ENCODE peak calls at places on chromosomes 16 and 17, in seven cellular contexts. U is GM12878, O is cardiac muscle cell, Q is ovary, E is testis, J is heart right ventricle, Z is epithelial cell of prostate. S is an unnamed sample.

GRCh38 chr17:42647778-42648177 is 11.3 kb upstream of the TUBG2 start:
- DNase-seq in U (peak; percentile 46), O (no peak), Q (no peak), E (no peak), J (no peak), Z (no peak), S (no peak)

GRCh38 chr17:1709971-1710806 is at the start of gene TLCD2:
- DNase-seq in U (no peak), O (peak; percentile 77), Q (peak; percentile 79), E (peak; percentile 77), J (peak; percentile 74), Z (no peak), S (no peak)

GRCh38 chr17:49357516-49357915 is 4.5 kb downstream of the ZNF652 start:
- DNase-seq in U (no peak), O (no peak), Q (no peak), E (no peak), J (no peak), Z (no peak), S (no peak)

GRCh38 chr16:61836804-61837398 is 199.3 kb downstream of the CDH8 start:
- DNase-seq in U (no peak), O (no peak), Q (no peak), E (no peak), J (no peak), Z (no peak), S (no peak)

GRCh38 chr16:57276596-57276995 is 7.9 kb downstream of the PLLP start:
- DNase-seq in U (no peak), O (peak; percentile 32), Q (no peak), E (no peak), J (no peak), Z (peak; percentile 66), S (peak; percentile 85)

GRCh38 chr16:28168991-28169554 is 42.7 kb downstream of the XPO6 start:
- DNase-seq in U (no peak), O (no peak), Q (no peak), E (no peak), J (no peak), Z (no peak), S (no peak)

GRCh38 chr16:26982422-26982821 is 84.3 kb upstream of the C16orf82 start:
- DNase-seq in U (no peak), O (no peak), Q (no peak), E (no peak), J (no peak), Z (no peak), S (no peak)

GRCh38 chr17:56176101-56176500 is 22.8 kb downstream of the ANKFN1 start:
- DNase-seq in U (no peak), O (no peak), Q (no peak), E (no peak), J (no peak), Z (no peak), S (no peak)

GRCh38 chr17:49843774-49844350 is 4.0 kb downstream of the TAC4 start:
- DNase-seq in U (no peak), O (no peak), Q (no peak), E (no peak), J (no peak), Z (no peak), S (no peak)

GRCh38 chr16:2702871-2703745 is 16.9 kb downstream of the PRSS27 start:
- DNase-seq in U (no peak), O (no peak), Q (peak; percentile 16), E (no peak), J (peak; percentile 62), Z (no peak), S (no peak)

GRCh38 chr17:68600881-68601564 is at the start of gene FAM20A:
- DNase-seq in U (no peak), O (no peak), Q (peak; percentile 65), E (peak; percentile 82), J (peak; percentile 38), Z (no peak), S (no peak)

GRCh38 chr16:10613771-10614485 is 33.5 kb upstream of the EMP2 start:
- DNase-seq in U (no peak), O (no peak), Q (no peak), E (no peak), J (no peak), Z (no peak), S (no peak)

GRCh38 chr17:66432996-66433556 is 130.7 kb downstream of the PRKCA start:
- DNase-seq in U (no peak), O (peak; percentile 36), Q (no peak), E (no peak), J (no peak), Z (no peak), S (no peak)

GRCh38 chr17:79050591-79050990 is 24.0 kb upstream of the ENGASE start:
- DNase-seq in U (no peak), O (no peak), Q (no peak), E (no peak), J (no peak), Z (no peak), S (no peak)

GRCh38 chr17:49914096-49914490 is 54.9 kb upstream of the DLX4 start:
- DNase-seq in U (no peak), O (no peak), Q (no peak), E (no peak), J (peak; percentile 24), Z (no peak), S (no peak)

GRCh38 chr17:21387616-21388015 is 11.5 kb downstream of the KCNJ12 start:
- DNase-seq in U (no peak), O (no peak), Q (no peak), E (no peak), J (no peak), Z (no peak), S (no peak)

GRCh38 chr17:21389352-21389751 is 13.2 kb downstream of the KCNJ12 start:
- DNase-seq in U (no peak), O (no peak), Q (no peak), E (no peak), J (no peak), Z (no peak), S (no peak)

GRCh38 chr17:21388944-21389343 is 12.8 kb downstream of the KCNJ12 start:
- DNase-seq in U (no peak), O (no peak), Q (no peak), E (no peak), J (no peak), Z (no peak), S (no peak)

GRCh38 chr17:21390294-21390693 is 14.1 kb downstream of the KCNJ12 start:
- DNase-seq in U (no peak), O (no peak), Q (no peak), E (no peak), J (no peak), Z (no peak), S (no peak)

GRCh38 chr17:21388066-21388465 is 11.9 kb downstream of the KCNJ12 start:
- DNase-seq in U (no peak), O (no peak), Q (no peak), E (no peak), J (peak; percentile 36), Z (no peak), S (no peak)
- H3K27ac ChIP-seq in U (no peak overlapping the region), O (no peak overlapping the region), Q (no peak overlapping the region), E (no peak overlapping the region), J (peak overlapping the region; percentile 36), Z (no peak overlapping the region), S (no peak overlapping the region)

GRCh38 chr17:57649731-57650484 is 95.2 kb downstream of the CCDC182 start:
- DNase-seq in U (no peak), O (peak; percentile 47), Q (no peak), E (no peak), J (no peak), Z (no peak), S (no peak)

GRCh38 chr17:57651996-57652395 is 93.1 kb downstream of the CCDC182 start:
- DNase-seq in U (no peak), O (no peak), Q (no peak), E (no peak), J (no peak), Z (no peak), S (no peak)

GRCh38 chr17:57650548-57650947 is 94.6 kb downstream of the CCDC182 start:
- DNase-seq in U (no peak), O (no peak), Q (no peak), E (no peak), J (no peak), Z (no peak), S (no peak)

GRCh38 chr17:57652811-57653210 is 92.3 kb downstream of the CCDC182 start:
- DNase-seq in U (no peak), O (no peak), Q (no peak), E (no peak), J (no peak), Z (no peak), S (no peak)

DNA sequence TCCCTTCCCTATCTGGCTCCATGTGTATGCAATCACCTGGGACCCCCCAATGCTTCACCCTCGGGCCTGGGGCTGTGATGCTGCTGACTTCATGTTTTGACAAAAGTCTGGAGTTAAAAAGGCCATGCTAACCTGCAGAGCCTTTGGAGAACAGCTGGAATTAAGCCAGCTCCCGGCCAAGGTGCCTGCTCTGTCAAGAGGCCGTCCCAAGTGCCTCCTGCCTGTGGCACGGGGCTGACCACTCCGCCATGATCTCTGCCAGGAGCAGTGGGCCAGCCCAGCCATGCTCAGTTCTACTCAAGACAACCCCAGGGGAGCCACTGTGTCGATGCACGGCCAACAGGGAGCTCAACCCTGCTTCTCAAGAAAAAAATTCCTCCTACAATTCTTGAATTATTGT is 93.6 kb downstream of the CCDC182 start:
- DNase-seq in U (no peak), O (no peak), Q (no peak), E (no peak), J (no peak), Z (no peak), S (no peak)
- H3K27ac ChIP-seq in U (no peak overlapping the region), O (no peak overlapping the region), Q (no peak overlapping the region), E (no peak overlapping the region), J (no peak overlapping the region), Z (no peak overlapping the region), S (no peak overlapping the region)

DNA sequence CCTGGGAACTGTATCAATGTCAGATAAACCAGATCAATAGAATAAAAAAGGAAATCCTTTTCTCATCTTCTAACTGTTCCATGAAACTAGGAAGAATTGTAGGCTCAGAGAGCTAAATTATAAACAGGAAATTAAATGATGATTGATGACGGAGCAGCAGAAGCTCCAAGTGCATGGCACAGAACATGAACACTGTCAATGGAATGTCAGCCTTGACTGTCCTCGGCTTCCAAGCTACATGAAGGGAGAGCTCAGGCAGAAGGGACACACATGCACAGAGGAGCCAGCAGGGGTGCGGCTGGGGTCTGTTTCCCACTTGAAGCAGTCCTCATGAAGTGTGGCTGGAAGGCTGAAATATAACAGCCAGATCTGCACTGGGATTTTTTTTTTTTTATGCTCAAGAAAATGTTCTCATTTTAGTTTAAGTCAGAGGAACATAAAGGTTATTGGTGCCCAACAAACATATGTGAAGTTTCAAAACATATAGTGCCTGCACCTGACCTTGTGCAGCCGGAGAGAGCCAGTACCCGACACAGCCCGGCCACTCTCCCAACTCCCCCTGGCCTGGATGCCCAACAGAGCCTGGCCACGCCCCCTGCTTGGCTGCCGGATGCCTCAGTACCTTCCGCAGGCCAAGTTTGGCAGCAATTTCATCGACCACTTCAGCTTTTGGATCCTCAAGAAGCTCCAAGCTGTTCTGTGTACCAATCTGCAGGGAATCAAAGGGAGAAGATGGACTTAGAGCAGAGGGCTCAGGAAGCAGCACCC is 37.0 kb downstream of the NPLOC4 start:
- DNase-seq in U (no peak), O (no peak), Q (no peak), E (no peak), J (peak; percentile 48), Z (no peak), S (no peak)
- H3K27ac ChIP-seq in U (no peak overlapping the region), O (no peak overlapping the region), Q (no peak overlapping the region), E (no peak overlapping the region), J (peak overlapping the region; percentile 21), Z (no peak overlapping the region), S (no peak overlapping the region)

DNA sequence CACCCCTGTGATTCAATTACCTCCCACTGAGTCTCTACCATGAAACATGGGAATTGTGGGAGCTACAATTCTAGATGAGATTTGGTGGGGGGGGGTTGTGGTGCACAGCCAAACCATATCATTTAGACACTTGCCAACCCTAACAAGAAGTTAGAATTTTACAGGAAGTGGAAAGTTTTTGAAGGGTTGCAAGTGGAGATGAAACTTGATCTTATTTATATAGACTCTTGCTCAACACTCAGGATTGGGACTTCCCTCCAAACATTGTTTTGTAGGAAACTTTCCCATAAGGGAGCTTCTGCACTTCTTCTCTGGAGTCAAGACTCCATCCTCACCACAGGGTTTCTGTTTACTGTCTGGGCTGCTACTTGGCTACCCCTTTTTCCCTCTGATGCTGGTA is 266.7 kb upstream of the CDH11 start:
- DNase-seq in U (no peak), O (peak; percentile 61), Q (no peak), E (no peak), J (no peak), Z (no peak), S (no peak)
- H3K27ac ChIP-seq in U (no peak overlapping the region), O (no peak overlapping the region), Q (no peak overlapping the region), E (no peak overlapping the region), J (no peak overlapping the region), Z (no peak overlapping the region), S (no peak overlapping the region)

S was measured in foreskin keratinocyte.